ENCODE peak calls at places on chromosomes 1 and 21, in nine cellular contexts. D, G, N, W, O, M, J, U and S are unnamed samples.

GRCh38 chr1:233098255-233098580 is 147.8 kb downstream of the NTPCR start:
- DNase-seq in D (no peak), G (no peak), N (no peak), W (no peak), O (no peak), M (no peak), J (no peak), U (no peak), S (no peak)

GRCh38 chr1:81851217-81851616 is 50.5 kb downstream of the ADGRL2 start:
- DNase-seq in D (no peak), G (no peak), N (no peak), W (no peak), O (no peak), M (no peak), J (no peak), U (no peak), S (no peak)

GRCh38 chr1:12161662-12162458 is 4.9 kb upstream of the TNFRSF1B start:
- DNase-seq in D (peak), G (peak), N (peak), W (peak), O (peak), M (peak), J (peak), U (peak), S (peak)

GRCh38 chr1:119637719-119638118 is 10.3 kb downstream of the ZNF697 start:
- DNase-seq in D (no peak), G (no peak), N (no peak), W (no peak), O (no peak), M (no peak), J (no peak), U (no peak), S (no peak)

GRCh38 chr1:94616503-94616902 is 74.9 kb upstream of the F3 start:
- DNase-seq in D (no peak), G (no peak), N (no peak), W (no peak), O (no peak), M (no peak), J (no peak), U (no peak), S (no peak)

GRCh38 chr1:25096307-25097150 is 135.8 kb downstream of the SYF2 start:
- DNase-seq in D (no peak), G (no peak), N (no peak), W (no peak), O (no peak), M (no peak), J (no peak), U (no peak), S (no peak)

GRCh38 chr21:35256468-35256988 is 207.4 kb upstream of the RUNX1 start:
- DNase-seq in D (no peak), G (peak), N (peak), W (no peak), O (peak), M (peak), J (peak), U (no peak), S (no peak)

GRCh38 chr21:19767546-19767945 is 1230.7 kb upstream of the NCAM2 start:
- DNase-seq in D (no peak), G (no peak), N (peak), W (no peak), O (no peak), M (no peak), J (no peak), U (no peak), S (no peak)

GRCh38 chr1:108121361-108122143 is 78.6 kb downstream of the SLC25A24 start:
- DNase-seq in D (no peak), G (no peak), N (no peak), W (no peak), O (no peak), M (no peak), J (no peak), U (no peak), S (no peak)

GRCh38 chr21:43659136-43660000 is at the start of the genes HSF2BP and RRP1B:
- DNase-seq in D (peak), G (peak), N (peak), W (no peak), O (no peak), M (peak), J (peak), U (peak), S (peak)

GRCh38 chr1:33177996-33178540 is 3.8 kb downstream of the TRIM62 start:
- DNase-seq in D (no peak), G (no peak), N (no peak), W (no peak), O (no peak), M (no peak), J (no peak), U (peak), S (no peak)

GRCh38 chr1:205442051-205442721 is 13.7 kb downstream of the BLACAT1 start:
- DNase-seq in D (no peak), G (no peak), N (no peak), W (no peak), O (no peak), M (no peak), J (peak), U (no peak), S (peak)

GRCh38 chr1:81695741-81696140 is 105.0 kb upstream of the ADGRL2 start:
- DNase-seq in D (no peak), G (no peak), N (peak), W (no peak), O (no peak), M (no peak), J (no peak), U (no peak), S (no peak)

GRCh38 chr1:93666613-93667384 is 14.8 kb downstream of the BCAR3 start:
- DNase-seq in D (no peak), G (no peak), N (peak), W (no peak), O (no peak), M (no peak), J (no peak), U (no peak), S (no peak)

GRCh38 chr1:157249739-157250138 is 111.5 kb upstream of the ETV3 start:
- DNase-seq in D (no peak), G (no peak), N (no peak), W (no peak), O (no peak), M (no peak), J (no peak), U (no peak), S (no peak)

GRCh38 chr21:39633043-39633442 is 20.3 kb downstream of the B3GALT5 start:
- DNase-seq in D (no peak), G (no peak), N (no peak), W (no peak), O (peak), M (peak), J (no peak), U (no peak), S (no peak)

GRCh38 chr1:147771216-147772125 is 11.1 kb upstream of the GJA5 start:
- DNase-seq in D (no peak), G (no peak), N (no peak), W (no peak), O (no peak), M (no peak), J (no peak), U (no peak), S (no peak)

GRCh38 chr1:116126281-116126680 is 15.1 kb downstream of the MAB21L3 start:
- DNase-seq in D (no peak), G (no peak), N (no peak), W (no peak), O (no peak), M (no peak), J (no peak), U (no peak), S (no peak)

GRCh38 chr1:29956343-29957030 is 720.2 kb downstream of the PTPRU start:
- DNase-seq in D (no peak), G (no peak), N (no peak), W (no peak), O (no peak), M (no peak), J (no peak), U (peak), S (no peak)

GRCh38 chr1:161115132-161115711 is 2.6 kb downstream of the PFDN2 start:
- DNase-seq in D (no peak), G (no peak), N (peak), W (no peak), O (no peak), M (peak), J (no peak), U (no peak), S (no peak)

GRCh38 chr1:17735791-17736190 is 19.3 kb upstream of the ACTL8 start:
- DNase-seq in D (no peak), G (no peak), N (no peak), W (no peak), O (no peak), M (no peak), J (no peak), U (no peak), S (no peak)

GRCh38 chr1:16012590-16013219 is 5.1 kb downstream of the HSPB7 start:
- DNase-seq in D (peak), G (peak), N (peak), W (peak), O (no peak), M (peak), J (peak), U (no peak), S (no peak)

GRCh38 chr1:116232989-116233514 is 121.9 kb downstream of the MAB21L3 start:
- DNase-seq in D (no peak), G (no peak), N (no peak), W (peak), O (no peak), M (no peak), J (peak), U (no peak), S (no peak)

GRCh38 chr1:164813781-164814180 is 254.8 kb downstream of the PBX1 start:
- DNase-seq in D (no peak), G (no peak), N (peak), W (no peak), O (no peak), M (no peak), J (no peak), U (no peak), S (no peak)

GRCh38 chr21:41955516-41955915 is 1.7 kb upstream of the C2CD2 start:
- DNase-seq in D (no peak), G (no peak), N (no peak), W (no peak), O (no peak), M (no peak), J (no peak), U (no peak), S (peak)

GRCh38 chr1:244599937-244600350 is 53.0 kb upstream of the DESI2 start:
- DNase-seq in D (no peak), G (peak), N (peak), W (peak), O (no peak), M (peak), J (peak), U (no peak), S (no peak)
- TF ChIP-seq POLR2A in D (no peak), G (no peak), N (no peak), W (no peak), O (no peak), M (no peak), J (peak), U (no peak), S (no peak)

GRCh38 chr1:223057569-223058093 is 85.4 kb downstream of the TLR5 start:
- DNase-seq in D (no peak), G (no peak), N (no peak), W (no peak), O (no peak), M (no peak), J (no peak), U (no peak), S (no peak)

GRCh38 chr1:223052479-223052878 is 90.6 kb downstream of the TLR5 start:
- DNase-seq in D (no peak), G (no peak), N (no peak), W (no peak), O (no peak), M (no peak), J (no peak), U (no peak), S (no peak)

GRCh38 chr1:223056802-223057201 is 86.2 kb downstream of the TLR5 start:
- DNase-seq in D (no peak), G (no peak), N (no peak), W (no peak), O (no peak), M (no peak), J (no peak), U (no peak), S (no peak)

GRCh38 chr1:223048026-223048425 is 95.0 kb downstream of the TLR5 start:
- DNase-seq in D (no peak), G (no peak), N (no peak), W (no peak), O (no peak), M (no peak), J (no peak), U (no peak), S (no peak)

DNA sequence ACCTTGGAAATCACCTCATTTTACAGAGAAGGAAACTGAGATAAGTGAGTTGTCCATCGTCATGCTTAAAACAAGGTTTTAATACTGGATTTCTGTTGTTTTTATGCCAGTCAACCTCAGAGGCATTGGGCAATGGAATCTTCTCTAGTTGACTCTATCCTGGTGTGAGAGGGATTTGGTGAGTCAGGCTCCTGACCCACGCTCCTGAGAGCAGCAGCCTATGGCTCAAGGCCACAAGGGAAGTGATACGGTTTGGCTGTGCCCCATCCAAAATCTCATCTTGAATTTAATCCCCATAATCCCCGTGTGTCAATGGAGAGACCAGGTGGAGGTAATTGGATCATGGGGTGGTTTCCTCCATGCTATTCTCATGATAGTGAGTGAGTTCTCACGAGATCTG is 90.1 kb downstream of the TLR5 start:
- DNase-seq in D (no peak), G (no peak), N (no peak), W (no peak), O (no peak), M (no peak), J (no peak), U (no peak), S (no peak)
- H3K4me3 ChIP-seq in D (no peak), G (no peak), N (no peak), W (no peak), O (no peak), M (no peak), J (no peak), U (no peak), S (no peak)

GRCh38 chr1:2179283-2180013 is 15.1 kb downstream of the FAAP20 start:
- DNase-seq in D (no peak), G (no peak), N (no peak), W (no peak), O (no peak), M (no peak), J (no peak), U (no peak), S (peak)

GRCh38 chr1:2181752-2182151 is 12.8 kb downstream of the FAAP20 start:
- DNase-seq in D (no peak), G (no peak), N (no peak), W (no peak), O (no peak), M (no peak), J (no peak), U (no peak), S (no peak)

GRCh38 chr1:2178875-2179274 is 15.7 kb downstream of the FAAP20 start:
- DNase-seq in D (no peak), G (no peak), N (no peak), W (no peak), O (no peak), M (no peak), J (no peak), U (no peak), S (no peak)

GRCh38 chr1:2181271-2181670 is 13.3 kb downstream of the FAAP20 start:
- DNase-seq in D (no peak), G (no peak), N (no peak), W (no peak), O (no peak), M (no peak), J (no peak), U (no peak), S (no peak)

GRCh38 chr1:2180297-2181245 is 14.0 kb downstream of the FAAP20 start:
- DNase-seq in D (no peak), G (no peak), N (no peak), W (no peak), O (no peak), M (no peak), J (no peak), U (no peak), S (no peak)
- TF ChIP-seq POLR2AphosphoS5 in D (no peak), G (no peak), N (no peak), W (no peak), O (no peak), M (no peak), J (no peak), U (no peak), S (no peak)

GRCh38 chr1:156096640-156097391 is 14.6 kb upstream of the MEX3A start:
- DNase-seq in D (no peak), G (peak), N (peak), W (peak), O (peak), M (peak), J (peak), U (peak), S (peak)
- TF ChIP-seq POLR2A in D (no peak), G (no peak), N (peak), W (no peak), O (no peak), M (no peak), J (no peak), U (peak), S (no peak)

GRCh38 chr1:153534226-153534932 is 1.4 kb downstream of the S100A6 start:
- DNase-seq in D (no peak), G (no peak), N (no peak), W (no peak), O (no peak), M (no peak), J (no peak), U (no peak), S (no peak)
- H3K4me3 ChIP-seq in D (no peak), G (peak), N (peak), W (no peak), O (peak), M (peak), J (peak), U (peak), S (peak)

DNA sequence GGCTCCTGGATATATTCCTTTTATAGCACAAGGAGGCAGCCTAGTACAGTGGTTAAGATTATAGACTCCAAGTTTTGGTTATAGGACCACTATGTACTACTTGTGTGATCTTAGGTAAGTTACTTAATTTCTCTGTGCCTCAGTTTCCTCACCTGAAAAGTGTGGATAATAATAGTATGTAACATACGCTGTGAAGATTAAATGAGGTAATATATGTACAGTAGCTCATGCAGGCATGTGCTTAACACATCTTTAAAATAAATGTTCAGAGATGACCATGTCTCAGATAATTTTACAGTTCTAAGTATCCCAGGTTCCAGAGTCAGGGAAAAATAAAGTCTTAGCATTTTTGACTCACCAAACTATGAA is 55.7 kb upstream of the TRABD2B start:
- DNase-seq in D (no peak), G (no peak), N (no peak), W (no peak), O (no peak), M (no peak), J (no peak), U (no peak), S (no peak)
- TF ChIP-seq POLR2AphosphoS5 in D (no peak), G (no peak), N (no peak), W (no peak), O (no peak), M (no peak), J (no peak), U (no peak), S (no peak)

DNA sequence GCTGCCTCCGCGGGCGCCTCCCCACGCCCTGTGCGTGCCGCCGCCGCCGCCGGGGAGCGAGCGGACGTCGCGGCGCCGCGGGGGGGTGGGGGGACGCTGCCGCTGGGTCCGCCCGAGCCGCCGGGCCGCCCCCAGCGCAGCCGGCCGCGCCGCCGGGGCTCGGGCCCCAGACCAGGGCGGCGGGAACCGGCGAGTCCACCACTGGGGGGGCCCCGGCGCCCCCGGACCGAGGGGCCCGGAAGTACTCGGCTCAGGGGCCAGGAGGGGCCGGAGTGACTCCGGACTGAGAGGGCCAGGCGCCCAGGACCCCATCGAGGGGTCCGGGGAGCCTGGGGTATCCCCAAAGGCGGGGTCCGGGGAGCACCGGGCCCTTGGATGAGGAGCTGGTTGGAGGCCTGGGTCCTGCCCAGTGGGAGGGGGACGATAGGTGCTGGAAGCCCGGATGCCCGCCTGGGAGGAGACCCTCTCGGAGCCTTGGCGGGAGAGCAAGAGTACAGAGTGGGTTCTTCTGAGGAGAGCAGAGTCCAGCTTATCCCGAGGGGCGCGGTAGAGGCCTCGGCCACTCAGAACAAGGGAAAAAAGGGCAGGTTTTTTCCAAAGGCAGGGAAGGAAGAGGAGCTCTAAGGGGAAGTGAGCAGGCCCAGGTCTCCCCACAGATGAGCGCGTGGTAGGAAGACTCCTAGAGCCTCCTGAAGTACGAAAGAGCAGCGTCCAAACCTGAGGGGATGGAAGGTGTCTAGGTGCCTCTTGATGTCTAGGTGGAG is 554 bp downstream of the GMEB1 start:
- DNase-seq in D (no peak), G (peak), N (peak), W (no peak), O (no peak), M (peak), J (peak), U (no peak), S (peak)
- TF ChIP-seq POLR2A in D (no peak), G (peak), N (no peak), W (peak), O (no peak), M (no peak), J (peak), U (peak), S (no peak)

GRCh38 chr1:23719162-23719820 is 24.0 kb upstream of the ELOA start:
- DNase-seq in D (no peak), G (no peak), N (no peak), W (no peak), O (no peak), M (no peak), J (no peak), U (no peak), S (peak)
- H3K4me3 ChIP-seq in D (no peak), G (no peak), N (no peak), W (no peak), O (no peak), M (no peak), J (no peak), U (no peak), S (no peak)